ENCODE peak calls at places on chromosomes 16 and 17, in four cellular contexts. I, D, F and H are unnamed samples.

GRCh38 chr17:29179232-29180036 is 764 bp downstream of the MYO18A start:
- DNase-seq in I (no peak), D (peak), F (no peak), H (no peak)

GRCh38 chr16:80707686-80708085 is 96.7 kb downstream of the CDYL2 start:
- DNase-seq in I (no peak), D (no peak), F (no peak), H (no peak)

GRCh38 chr16:67673712-67674580 is 7.3 kb downstream of the C16orf86 start:
- DNase-seq in I (peak), D (peak), F (no peak), H (peak)

GRCh38 chr17:12201294-12201693 is 180.6 kb downstream of the MAP2K4 start:
- DNase-seq in I (no peak), D (no peak), F (no peak), H (no peak)

GRCh38 chr17:65599650-65600049 is 38.2 kb upstream of the AXIN2 start:
- DNase-seq in I (no peak), D (no peak), F (no peak), H (no peak)

GRCh38 chr16:1475552-1476114 is 805 bp upstream of the CLCN7 start:
- DNase-seq in I (no peak), D (no peak), F (no peak), H (no peak)

GRCh38 chr16:67339453-67339852 is 12.8 kb downstream of the LRRC36 start:
- DNase-seq in I (peak), D (no peak), F (no peak), H (peak)

GRCh38 chr16:70579648-70580630 is 56.3 kb downstream of the SF3B3 start:
- DNase-seq in I (no peak), D (peak), F (no peak), H (no peak)

GRCh38 chr16:54281535-54282201 is 4.9 kb downstream of the IRX3 start:
- DNase-seq in I (no peak), D (no peak), F (no peak), H (no peak)

GRCh38 chr17:1270210-1271019 is at the start of gene BHLHA9:
- DNase-seq in I (no peak), D (no peak), F (no peak), H (no peak)

GRCh38 chr17:68812876-68813584 is 142.2 kb downstream of the ABCA8 start:
- DNase-seq in I (no peak), D (no peak), F (no peak), H (peak)

GRCh38 chr17:9001539-9001938 is 19.8 kb upstream of the NTN1 start:
- DNase-seq in I (no peak), D (no peak), F (no peak), H (no peak)

GRCh38 chr17:78674595-78675315 is 97.6 kb upstream of the DNAH17 start:
- DNase-seq in I (no peak), D (no peak), F (no peak), H (no peak)

GRCh38 chr17:77035526-77035925 is 105.2 kb upstream of the SEC14L1 start:
- DNase-seq in I (no peak), D (no peak), F (no peak), H (no peak)

GRCh38 chr17:64129765-64130558 is at the start of gene ERN1:
- DNase-seq in I (peak), D (peak), F (peak), H (peak)

GRCh38 chr16:89096768-89097527 is 3.3 kb downstream of the ACSF3 start:
- DNase-seq in I (no peak), D (no peak), F (no peak), H (no peak)

GRCh38 chr16:67399218-67399733 is 6.0 kb upstream of the TPPP3 start:
- DNase-seq in I (no peak), D (peak), F (no peak), H (no peak)

GRCh38 chr17:76546556-76547182 is 6.8 kb downstream of the PRCD start:
- DNase-seq in I (peak), D (no peak), F (no peak), H (peak)

GRCh38 chr16:84718-85452 is 6.9 kb downstream of the MPG start:
- DNase-seq in I (peak), D (peak), F (peak), H (peak)

GRCh38 chr17:63039899-63040602 is 74.0 kb downstream of the TANC2 start:
- DNase-seq in I (peak), D (no peak), F (no peak), H (peak)

GRCh38 chr16:78973041-78973440 is 627.5 kb downstream of the MAF start:
- DNase-seq in I (no peak), D (no peak), F (no peak), H (no peak)

GRCh38 chr16:68760671-68761275 is 23.7 kb downstream of the CDH1 start:
- DNase-seq in I (peak), D (no peak), F (peak), H (peak)

GRCh38 chr17:41870097-41870496 is 4.9 kb upstream of the KLHL11 start:
- DNase-seq in I (no peak), D (no peak), F (no peak), H (no peak)

GRCh38 chr17:80269405-80269807 is 8.8 kb downstream of the RNF213 start:
- DNase-seq in I (no peak), D (no peak), F (no peak), H (no peak)

GRCh38 chr16:28549301-28549899 is 4.3 kb upstream of the SGF29 start:
- DNase-seq in I (peak), D (no peak), F (no peak), H (peak)

GRCh38 chr17:71631483-71631882 is 489.3 kb upstream of the SOX9 start:
- DNase-seq in I (peak), D (no peak), F (no peak), H (peak)

GRCh38 chr16:4506450-4506849 is 30.3 kb downstream of the HMOX2 start:
- DNase-seq in I (peak), D (peak), F (peak), H (peak)

GRCh38 chr16:10188236-10188635 is 6.0 kb upstream of the GRIN2A start:
- DNase-seq in I (no peak), D (no peak), F (no peak), H (no peak)

GRCh38 chr16:15518412-15519351 is 84.3 kb downstream of the BMERB1 start:
- DNase-seq in I (peak), D (peak), F (no peak), H (peak)

GRCh38 chr16:8890549-8890921 is 8.4 kb downstream of the LITAFD start:
- DNase-seq in I (no peak), D (no peak), F (no peak), H (no peak)

GRCh38 chr16:73949574-73950348 is 346.9 kb upstream of the PSMD7 start:
- DNase-seq in I (peak), D (no peak), F (no peak), H (peak)

GRCh38 chr17:14904406-14904805 is 360.7 kb downstream of the PMP22 start:
- DNase-seq in I (peak), D (no peak), F (no peak), H (peak)

GRCh38 chr17:50167371-50167770 is 1.6 kb downstream of the SGCA start:
- DNase-seq in I (no peak), D (no peak), F (no peak), H (no peak)

GRCh38 chr16:61246592-61246991 is 789.6 kb downstream of the CDH8 start:
- DNase-seq in I (no peak), D (no peak), F (no peak), H (no peak)

GRCh38 chr16:50742521-50743150 is 750 bp downstream of the CYLD start:
- DNase-seq in I (peak), D (no peak), F (no peak), H (peak)

GRCh38 chr17:2929881-2930533 is 133.4 kb downstream of the OR1D5 start:
- DNase-seq in I (peak), D (no peak), F (no peak), H (peak)

GRCh38 chr17:43019418-43019817 is 2.8 kb downstream of the VAT1 start:
- DNase-seq in I (peak), D (no peak), F (no peak), H (peak)

GRCh38 chr16:24838554-24839266 is 7.1 kb upstream of the SLC5A11 start:
- DNase-seq in I (peak), D (no peak), F (no peak), H (peak)

GRCh38 chr16:61814716-61815347 is 221.4 kb downstream of the CDH8 start:
- DNase-seq in I (no peak), D (no peak), F (no peak), H (peak)

GRCh38 chr16:20349615-20350014 is 2.9 kb downstream of the UMOD start:
- DNase-seq in I (no peak), D (no peak), F (no peak), H (no peak)
- TF ChIP-seq CTCF in I (no peak), D (no peak), F (no peak), H (no peak)

GRCh38 chr17:5783851-5784250 is 199.5 kb upstream of the NLRP1 start:
- DNase-seq in I (no peak), D (no peak), F (no peak), H (no peak)
- H3K4me3 ChIP-seq in I (no peak), D (no peak), F (no peak), H (no peak)

GRCh38 chr16:47499080-47499699 is 38.1 kb downstream of the PHKB start:
- DNase-seq in I (no peak), D (no peak), F (no peak), H (no peak)

GRCh38 chr16:47504599-47504998 is 43.5 kb downstream of the PHKB start:
- DNase-seq in I (peak), D (no peak), F (no peak), H (peak)

GRCh38 chr16:47503936-47504335 is 42.8 kb downstream of the PHKB start:
- DNase-seq in I (peak), D (no peak), F (no peak), H (peak)

DNA sequence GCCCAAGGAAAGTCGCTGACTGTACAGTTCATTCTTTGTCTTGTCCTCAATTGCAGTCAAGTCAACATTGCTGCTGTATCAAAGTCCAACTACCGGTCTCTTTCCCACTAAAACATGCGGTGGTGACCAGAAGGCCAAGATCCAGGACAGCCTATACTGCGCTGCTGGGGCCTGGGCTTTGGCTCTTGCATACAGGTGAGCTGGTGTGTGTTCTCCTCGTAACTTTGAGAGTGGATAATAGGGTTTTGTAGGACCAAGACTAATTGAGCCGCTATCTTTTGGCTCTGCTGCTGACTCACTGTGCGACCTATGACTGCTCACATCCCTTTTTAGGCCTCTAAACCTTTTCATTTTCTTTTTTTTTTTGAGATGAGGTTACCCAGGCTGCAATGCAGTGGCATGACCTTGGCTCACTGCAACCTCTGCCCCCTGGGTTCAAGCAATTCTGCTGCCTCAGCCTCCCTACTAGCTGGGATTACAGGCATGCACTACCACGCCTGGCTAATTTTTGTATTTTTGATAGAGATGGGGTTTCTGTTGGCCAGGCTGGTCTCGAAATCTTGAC is 38.7 kb downstream of the PHKB start:
- DNase-seq in I (no peak), D (no peak), F (no peak), H (no peak)
- TF ChIP-seq CTCF in I (no peak), D (no peak), F (no peak), H (no peak)

GRCh38 chr17:19978803-19979202 is 1.2 kb upstream of the AKAP10 start:
- DNase-seq in I (no peak), D (no peak), F (no peak), H (no peak)
- H3K4me3 ChIP-seq in I (no peak), D (no peak), F (peak), H (no peak)

DNA sequence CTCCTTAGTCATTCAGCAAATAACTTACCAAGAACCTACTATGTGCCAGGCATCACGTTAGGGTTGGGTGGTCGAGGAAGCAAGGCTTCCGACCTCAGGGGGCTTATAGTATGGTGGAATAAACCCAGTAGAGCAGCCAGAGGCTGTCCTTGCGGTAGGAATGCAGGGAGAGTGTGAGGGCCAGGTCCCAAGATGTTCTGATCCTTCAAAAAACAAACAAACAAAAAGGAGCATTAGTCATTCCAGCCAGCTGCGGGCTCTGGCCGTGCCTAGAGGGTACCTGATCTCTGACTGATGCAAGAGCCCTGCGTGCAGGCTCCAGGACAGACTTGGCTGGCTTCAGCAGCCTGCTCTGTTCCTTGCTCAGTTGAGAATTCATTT is 18.2 kb downstream of the CYB5D2 start:
- DNase-seq in I (peak), D (no peak), F (no peak), H (peak)
- TF ChIP-seq CTCF in I (peak), D (no peak), F (no peak), H (peak)

DNA sequence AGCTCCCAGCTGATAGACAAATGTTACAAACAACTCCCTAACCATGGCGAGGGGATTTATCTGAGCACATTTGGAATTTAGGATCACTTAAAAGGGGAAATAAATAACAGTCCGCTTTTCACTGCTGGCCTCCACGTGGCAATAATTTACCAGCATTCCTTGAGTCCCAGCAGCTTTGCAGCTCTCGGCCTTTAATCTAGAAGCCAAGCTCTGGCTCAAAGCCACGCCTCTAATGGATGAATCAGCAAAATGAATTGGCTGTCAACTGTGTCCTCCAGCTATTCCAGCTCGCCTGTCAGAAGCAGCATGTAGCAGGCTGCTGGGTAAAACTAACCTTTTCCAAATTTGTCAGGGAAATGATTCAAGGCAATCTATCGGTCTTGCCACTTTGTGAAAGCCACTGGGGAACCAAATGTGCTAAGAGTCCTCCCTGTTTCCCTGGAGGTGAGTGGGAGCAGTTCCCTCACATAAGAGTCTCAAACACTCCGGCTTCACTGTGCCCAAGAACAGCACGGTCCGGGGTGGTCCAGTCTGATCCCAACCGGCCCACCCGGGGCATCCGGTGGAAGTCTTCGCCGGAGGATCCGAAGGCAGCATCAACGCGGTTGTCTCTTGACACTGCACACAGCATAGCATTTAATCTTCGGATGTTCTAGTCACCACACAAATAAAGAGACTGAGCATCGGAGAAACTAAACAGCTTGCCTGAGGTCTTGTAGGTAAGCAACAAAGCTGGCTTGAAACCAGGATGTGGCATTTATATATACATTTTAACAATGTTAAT is 143.3 kb downstream of the PARN start:
- DNase-seq in I (peak), D (peak), F (no peak), H (peak)
- H3K4me3 ChIP-seq in I (peak), D (peak), F (no peak), H (peak)

DNA sequence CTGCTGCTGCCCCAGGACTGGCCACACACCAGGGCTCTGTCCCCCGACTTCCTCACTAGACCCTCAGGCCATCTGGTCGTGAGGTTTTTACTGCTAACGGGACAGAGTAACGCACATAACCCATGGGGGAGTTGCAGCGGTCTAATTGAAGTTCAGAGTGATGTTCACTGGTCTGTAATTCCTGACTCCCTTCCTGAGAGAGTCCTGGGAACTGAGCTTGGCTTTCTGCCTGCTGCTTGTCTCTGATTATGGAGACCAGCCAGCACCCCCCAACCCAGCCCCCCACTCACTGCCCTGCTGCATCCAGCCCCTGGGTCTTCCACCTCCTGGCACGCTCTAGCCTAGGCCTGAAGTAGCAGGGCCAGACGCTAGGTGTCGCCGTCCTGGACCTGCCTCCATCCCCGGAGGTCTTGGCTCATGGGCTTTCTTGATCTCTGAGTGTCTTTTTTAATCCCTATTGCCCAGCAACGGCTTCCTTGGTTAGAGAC is 192.9 kb downstream of the CCDC182 start:
- DNase-seq in I (peak), D (no peak), F (no peak), H (peak)
- TF ChIP-seq CTCF in I (peak), D (peak), F (peak), H (peak)